ENCODE peak calls at places on chromosomes 16 and 17, in seven cellular contexts. B is foreskin fibroblast, U is choroid plexus epithelial cell, G is mammary epithelial cell, V is HCT116, K is esophagus muscularis mucosa, C is fibroblast of the aortic adventitia. N is an unnamed sample.

GRCh38 chr16:83940157-83940556 is 12.9 kb upstream of the OSGIN1 start:
- DNase-seq in B (no peak), U (no peak), G (no peak), V (no peak), K (no peak), C (no peak), N (no peak)

GRCh38 chr17:44113868-44114840 is 9.3 kb downstream of the HDAC5 start:
- DNase-seq in B (no peak), U (no peak), G (no peak), V (no peak), K (no peak), C (no peak), N (no peak)

GRCh38 chr17:62134397-62134796 is 69.3 kb upstream of the MED13 start:
- DNase-seq in B (no peak), U (peak), G (no peak), V (no peak), K (no peak), C (peak), N (no peak)

GRCh38 chr17:48445248-48445620 is 15.2 kb upstream of the SKAP1 start:
- DNase-seq in B (no peak), U (no peak), G (no peak), V (no peak), K (no peak), C (no peak), N (no peak)

GRCh38 chr17:3626831-3627565 is 9.1 kb downstream of the SHPK start:
- DNase-seq in B (no peak), U (no peak), G (peak), V (no peak), K (no peak), C (no peak), N (no peak)

GRCh38 chr16:619476-620100 is 11.2 kb upstream of the WFIKKN1 start:
- DNase-seq in B (no peak), U (no peak), G (no peak), V (no peak), K (no peak), C (no peak), N (no peak)

GRCh38 chr16:57670206-57670605 is 2.1 kb downstream of the ADGRG3 start:
- DNase-seq in B (no peak), U (no peak), G (no peak), V (no peak), K (no peak), C (no peak), N (no peak)

GRCh38 chr16:56517206-56517605 is 2.6 kb downstream of the BBS2 start:
- DNase-seq in B (no peak), U (no peak), G (no peak), V (no peak), K (no peak), C (no peak), N (no peak)

GRCh38 chr16:57530104-57530522 is 6.3 kb downstream of the CCDC102A start:
- DNase-seq in B (peak), U (peak), G (no peak), V (no peak), K (no peak), C (peak), N (peak)

GRCh38 chr17:76191891-76192290 is 48.4 kb downstream of the RNF157 start:
- DNase-seq in B (no peak), U (peak), G (no peak), V (no peak), K (no peak), C (no peak), N (no peak)
- H3K4me3 ChIP-seq in B (no peak), U (no peak), G (no peak), V (no peak), K (no peak), C (no peak), N (no peak)

GRCh38 chr17:45815752-45816151 is 28.9 kb upstream of the SPPL2C start:
- DNase-seq in B (no peak), U (no peak), G (no peak), V (no peak), K (no peak), C (no peak), N (no peak)

GRCh38 chr17:45814622-45815606 is 29.8 kb upstream of the SPPL2C start:
- DNase-seq in B (no peak), U (no peak), G (no peak), V (no peak), K (no peak), C (no peak), N (no peak)

GRCh38 chr17:45809484-45809883 is 25.4 kb downstream of the CRHR1 start:
- DNase-seq in B (no peak), U (no peak), G (no peak), V (no peak), K (no peak), C (no peak), N (no peak)

GRCh38 chr17:45812102-45812501 is 28.0 kb downstream of the CRHR1 start:
- DNase-seq in B (no peak), U (peak), G (peak), V (peak), K (no peak), C (peak), N (no peak)

DNA sequence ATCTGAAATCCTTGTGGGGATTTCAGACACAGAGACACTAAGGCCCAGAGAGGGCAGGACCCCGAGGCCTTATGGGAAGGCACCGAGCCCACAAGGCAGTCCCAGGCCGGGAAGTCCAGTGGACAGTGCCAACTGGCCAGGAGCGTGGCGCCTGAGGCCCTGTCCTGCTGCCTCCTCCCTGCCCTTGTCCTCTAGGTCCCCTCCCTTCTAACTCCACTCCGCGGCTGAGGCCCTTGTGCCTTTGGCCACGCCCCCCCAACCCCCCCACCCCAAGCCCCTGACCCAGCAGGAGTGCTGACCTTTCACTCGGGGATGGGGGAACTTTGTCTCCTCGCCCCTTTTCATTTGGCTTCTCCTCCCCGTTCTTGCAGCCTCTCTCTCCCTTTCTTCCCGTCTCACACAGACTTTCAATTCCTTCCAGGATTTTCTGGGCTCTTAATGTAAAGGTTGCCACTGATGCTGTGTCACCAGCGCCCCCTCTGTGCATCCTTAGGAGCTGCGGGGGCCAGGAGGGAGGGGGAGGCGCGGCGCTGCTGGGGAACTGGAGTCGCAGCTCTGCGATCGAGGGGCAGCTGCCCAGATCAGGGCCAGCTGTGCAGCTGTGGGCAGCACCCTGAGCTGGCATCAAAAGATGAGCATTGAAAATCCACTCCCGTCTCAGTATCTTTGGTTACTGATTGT is 29.1 kb downstream of the CRHR1 start:
- DNase-seq in B (no peak), U (peak), G (no peak), V (no peak), K (no peak), C (no peak), N (no peak)
- TF ChIP-seq CTCF in B (peak), U (peak), G (no peak), V (no peak), K (no peak), C (peak), N (peak)

GRCh38 chr17:53033297-53033696 is 789.4 kb upstream of the KIF2B start:
- DNase-seq in B (no peak), U (no peak), G (no peak), V (no peak), K (no peak), C (no peak), N (no peak)
- H3K4me3 ChIP-seq in B (no peak), U (no peak), G (no peak), V (no peak), K (no peak), C (no peak), N (no peak)

GRCh38 chr17:19867654-19868395 is at the start of gene ULK2:
- DNase-seq in B (peak), U (peak), G (peak), V (peak), K (no peak), C (peak), N (no peak)

GRCh38 chr17:19867094-19867653 is 562 bp downstream of the ULK2 start:
- DNase-seq in B (peak), U (peak), G (peak), V (peak), K (no peak), C (peak), N (no peak)
- TF ChIP-seq CTCF in B (peak), U (peak), G (peak), V (no peak), K (peak), C (peak), N (peak)

DNA sequence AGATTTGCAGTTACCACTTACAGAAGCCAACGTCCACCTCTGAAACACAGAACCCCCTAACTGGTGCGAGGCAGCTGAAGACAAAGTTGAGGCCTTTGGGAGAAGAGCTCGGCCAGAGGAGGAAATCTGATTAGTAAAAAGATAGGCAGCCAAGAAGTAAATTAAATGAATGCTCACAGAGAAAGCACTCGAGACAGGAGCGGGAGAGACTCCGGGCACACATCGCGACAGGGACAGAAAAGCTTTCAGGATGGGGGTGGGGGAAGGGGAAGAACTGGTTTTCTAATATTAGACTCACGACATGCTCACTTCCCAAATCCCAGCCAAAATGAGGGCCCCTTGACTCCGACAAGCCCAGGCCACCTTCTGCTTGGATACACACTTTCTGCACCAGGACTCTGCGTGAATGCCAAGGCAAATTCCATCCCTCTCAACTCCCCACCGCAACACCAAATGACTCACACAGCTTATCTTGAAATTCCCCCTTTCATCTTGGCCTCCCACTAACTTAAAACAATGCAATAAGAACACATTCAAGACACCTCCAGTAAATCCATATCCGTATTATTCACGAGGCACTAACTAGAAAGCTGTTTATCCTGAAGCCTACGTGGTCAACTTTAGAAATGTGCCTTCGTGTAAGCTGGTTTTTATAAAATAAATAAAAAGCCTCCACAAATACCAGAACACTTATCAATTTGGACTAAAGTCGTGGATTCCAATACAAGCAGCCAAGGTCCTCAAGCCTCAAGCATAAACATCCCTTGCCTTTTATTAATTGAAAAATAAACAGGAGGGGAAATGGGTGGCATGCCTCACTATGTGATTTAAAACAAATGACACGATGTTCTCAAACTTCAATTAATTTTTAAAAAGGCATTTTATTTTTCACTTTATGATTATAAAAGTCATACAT is 46.1 kb downstream of the NXN start:
- DNase-seq in B (peak), U (peak), G (peak), V (peak), K (no peak), C (peak), N (no peak)
- H3K4me3 ChIP-seq in B (peak), U (no peak), G (no peak), V (peak), K (no peak), C (no peak), N (no peak)

N was measured in HFF-Myc.